ENCODE peak calls at places on chromosomes 2 and 18, in six cellular contexts. E is HCT116, B is K562, Z is GM12878, T is HepG2, N is SK-N-SH. P is an unnamed sample.

GRCh38 chr2:113158884-113159553 is 14.8 kb upstream of the PSD4 start:
- DNase-seq in T (no peak), N (no peak), Z (no peak), B (no peak), E (no peak), P (no peak)

GRCh38 chr2:184599054-184599874 is 935 bp downstream of the ZNF804A start:
- DNase-seq in Z (no peak), T (no peak), N (peak; percentile 22), B (no peak), E (peak; percentile 19), P (no peak)

GRCh38 chr2:158529379-158530110 is 72.8 kb downstream of the PKP4 start:
- DNase-seq in E (no peak), B (no peak), T (no peak), Z (no peak), N (no peak), P (no peak)

GRCh38 chr2:207911215-207911614 is 114.1 kb downstream of the PLEKHM3 start:
- DNase-seq in B (no peak), E (no peak), Z (no peak), T (no peak), N (no peak), P (no peak)

GRCh38 chr2:113173563-113174368 is at the start of gene PSD4:
- DNase-seq in B (peak; percentile 92), N (no peak), E (no peak), T (no peak), Z (peak; percentile 67), P (no peak)

GRCh38 chr18:30886998-30887397 is 155.5 kb downstream of the DSC3 start:
- DNase-seq in N (no peak), E (no peak), T (no peak), Z (no peak), B (no peak), P (no peak)

GRCh38 chr2:121469361-121469760 is 61.3 kb upstream of the RNU4ATAC start:
- DNase-seq in T (no peak), N (no peak), Z (no peak), E (no peak), B (no peak), P (no peak)

GRCh38 chr18:8140841-8141501 is 468.3 kb upstream of the RAB12 start:
- DNase-seq in N (no peak), E (no peak), T (no peak), B (peak; percentile 57), Z (no peak), P (peak; percentile 4)

GRCh38 chr2:213306320-213306942 is 22.2 kb downstream of the SPAG16 start:
- DNase-seq in N (no peak), T (no peak), Z (no peak), B (no peak), E (no peak), P (no peak)

GRCh38 chr2:10159086-10159485 is 36.5 kb downstream of the RRM2 start:
- DNase-seq in E (no peak), T (no peak), N (peak; percentile 23), Z (no peak), B (no peak), P (no peak)

GRCh38 chr2:66364495-66364992 is 70.4 kb upstream of the MEIS1 start:
- DNase-seq in N (no peak), B (no peak), E (no peak), Z (no peak), T (no peak), P (no peak)

GRCh38 chr2:23387221-23387550 is 2.2 kb downstream of the KLHL29 start:
- DNase-seq in N (no peak), E (no peak), T (no peak), Z (no peak), B (no peak), P (no peak)

GRCh38 chr2:24920813-24921441 is 890 bp upstream of the ADCY3 start:
- DNase-seq in Z (no peak), E (no peak), T (peak; percentile 21), B (peak; percentile 58), N (peak; percentile 70), P (peak; percentile 64)

GRCh38 chr2:24917731-24918325 is 2.2 kb downstream of the ADCY3 start:
- DNase-seq in N (no peak), Z (no peak), B (no peak), E (no peak), T (no peak), P (no peak)

GRCh38 chr2:24918326-24919099 is 1.5 kb downstream of the ADCY3 start:
- DNase-seq in Z (no peak), N (no peak), E (no peak), T (no peak), B (no peak), P (no peak)

GRCh38 chr2:24919977-24920812 is at the start of gene ADCY3:
- DNase-seq in Z (no peak), B (peak; percentile 68), E (no peak), T (no peak), N (peak; percentile 94), P (peak; percentile 87)

GRCh38 chr2:24919100-24919976 is 699 bp downstream of the ADCY3 start:
- DNase-seq in B (peak; percentile 54), N (peak; percentile 80), T (no peak), E (no peak), Z (no peak), P (peak; percentile 50)
- TF ChIP-seq REST in B (no peak), N (no peak), T (no peak), E (no peak), Z (no peak), P (no peak)

DNA sequence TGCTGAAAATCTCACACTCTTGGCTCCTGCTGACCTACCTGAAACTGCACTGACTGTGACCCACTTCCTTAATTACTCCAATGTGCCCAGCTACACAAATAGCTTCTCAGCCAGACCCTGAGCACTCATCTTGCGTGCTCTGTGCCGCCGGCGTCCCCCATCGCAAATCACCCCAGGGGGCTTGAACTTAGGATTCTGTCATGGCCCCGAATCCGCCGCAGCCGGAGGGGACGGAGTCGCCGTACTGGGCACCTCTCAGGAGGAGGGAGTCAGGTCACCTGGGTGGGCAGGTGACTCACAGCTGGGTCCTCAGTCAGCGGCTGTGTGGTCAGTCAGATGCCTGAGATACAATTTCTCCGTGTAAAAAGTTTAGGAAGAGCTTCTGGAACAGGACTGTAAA is 804.9 kb upstream of the SALL3 start:
- DNase-seq in N (no peak), B (no peak), E (no peak), T (no peak), Z (no peak), P (no peak)
- H3K4me2 ChIP-seq in N (no peak overlapping the region), B (no peak overlapping the region), E (no peak overlapping the region), T (no peak overlapping the region), Z (no peak overlapping the region), P (no peak overlapping the region)

DNA sequence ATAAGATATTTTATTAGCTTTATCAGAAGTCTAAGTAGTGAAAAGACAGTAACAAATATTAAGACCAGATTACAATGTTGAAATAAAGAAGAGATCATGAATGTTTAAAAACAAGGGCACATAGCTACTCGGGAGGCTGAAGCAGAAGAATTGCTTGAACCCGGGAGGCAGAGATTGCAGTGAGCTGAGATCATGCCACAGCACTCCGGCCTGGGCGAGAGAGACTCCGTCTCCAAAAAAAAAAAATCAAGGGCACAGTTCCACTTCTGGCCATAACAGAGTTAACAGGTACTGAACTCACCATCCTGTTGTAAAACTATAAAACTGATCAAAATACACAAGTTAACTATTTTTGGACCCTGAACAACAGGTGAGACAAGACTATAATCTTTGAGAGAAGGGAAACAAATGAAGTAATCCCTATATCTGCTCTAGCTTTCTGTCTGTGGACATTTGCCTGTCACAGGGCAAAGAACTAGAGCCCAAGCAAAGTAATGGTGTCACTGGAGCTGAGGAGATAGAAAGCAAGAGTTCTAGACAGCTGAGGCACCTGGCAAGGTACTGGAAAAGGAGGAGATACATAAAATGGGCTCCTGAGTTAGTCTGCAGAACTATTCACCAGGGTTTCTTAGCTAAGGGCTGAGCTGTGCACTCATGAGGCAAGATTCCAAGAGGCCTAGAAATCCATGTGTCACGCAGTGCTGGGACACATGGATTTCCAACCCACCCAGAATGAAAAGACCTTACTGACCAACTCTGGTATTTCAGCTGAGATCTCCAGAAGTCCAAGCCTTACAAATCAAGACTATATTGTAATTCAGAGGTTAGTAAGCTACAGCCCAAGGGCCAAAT is 15.2 kb downstream of the MMADHC start:
- DNase-seq in T (no peak), N (no peak), Z (no peak), B (no peak), E (no peak), P (no peak)
- H3K79me2 ChIP-seq in T (no peaks in the 10 kb centered on the region), N (peaks cover 27% of the 10 kb centered on the region), Z (no peaks in the 10 kb centered on the region), B (peaks cover 3% of the 10 kb centered on the region), E (peaks cover 47% of the 10 kb centered on the region), P (no peaks in the 10 kb centered on the region)

GRCh38 chr2:70380621-70381020 is 78.8 kb upstream of the FAM136A start:
- DNase-seq in B (no peak), T (no peak), Z (no peak), N (no peak), E (no peak), P (no peak)
- TF ChIP-seq REST in B (no peak), T (no peak), Z (no peak), N (no peak), E (no peak), P (no peak)

DNA sequence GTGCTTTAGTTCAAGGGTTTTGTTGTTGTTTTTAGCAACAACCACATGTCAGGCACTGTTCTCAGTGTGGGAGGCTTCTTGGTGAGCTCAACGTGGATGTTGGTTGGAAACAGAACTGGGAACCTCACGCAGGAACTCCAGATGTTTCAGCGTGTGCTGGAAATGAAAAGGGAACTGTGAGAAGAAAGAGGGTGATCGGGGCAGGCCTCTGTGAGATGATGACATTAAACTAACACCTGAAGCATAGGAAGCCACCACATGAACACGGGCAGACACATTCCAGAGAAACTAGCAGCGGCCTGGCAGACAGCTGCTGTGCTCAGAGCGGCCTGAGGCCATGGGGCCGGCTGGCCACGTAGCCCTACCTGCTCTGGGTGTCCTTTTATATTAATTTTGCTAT is 66.4 kb downstream of the COA5 start:
- DNase-seq in Z (no peak), E (no peak), N (peak; percentile 48), B (no peak), T (no peak), P (no peak)
- H3K4me2 ChIP-seq in Z (peak overlapping the region; percentile 17), E (no peak overlapping the region), N (no peak overlapping the region), B (no peak overlapping the region), T (no peak overlapping the region), P (no peak overlapping the region)

GRCh38 chr2:233448220-233448559 is 93.9 kb downstream of the DGKD start:
- DNase-seq in Z (no peak), N (no peak), B (peak; percentile 31), T (peak; percentile 27), E (no peak), P (peak; percentile 62)
- H3K79me2 ChIP-seq in Z (no peaks in the 10 kb centered on the region), N (peaks cover 5% of the 10 kb centered on the region), B (no peaks in the 10 kb centered on the region), T (no peaks in the 10 kb centered on the region), E (peaks cover 16% of the 10 kb centered on the region), P (no peaks in the 10 kb centered on the region)

DNA sequence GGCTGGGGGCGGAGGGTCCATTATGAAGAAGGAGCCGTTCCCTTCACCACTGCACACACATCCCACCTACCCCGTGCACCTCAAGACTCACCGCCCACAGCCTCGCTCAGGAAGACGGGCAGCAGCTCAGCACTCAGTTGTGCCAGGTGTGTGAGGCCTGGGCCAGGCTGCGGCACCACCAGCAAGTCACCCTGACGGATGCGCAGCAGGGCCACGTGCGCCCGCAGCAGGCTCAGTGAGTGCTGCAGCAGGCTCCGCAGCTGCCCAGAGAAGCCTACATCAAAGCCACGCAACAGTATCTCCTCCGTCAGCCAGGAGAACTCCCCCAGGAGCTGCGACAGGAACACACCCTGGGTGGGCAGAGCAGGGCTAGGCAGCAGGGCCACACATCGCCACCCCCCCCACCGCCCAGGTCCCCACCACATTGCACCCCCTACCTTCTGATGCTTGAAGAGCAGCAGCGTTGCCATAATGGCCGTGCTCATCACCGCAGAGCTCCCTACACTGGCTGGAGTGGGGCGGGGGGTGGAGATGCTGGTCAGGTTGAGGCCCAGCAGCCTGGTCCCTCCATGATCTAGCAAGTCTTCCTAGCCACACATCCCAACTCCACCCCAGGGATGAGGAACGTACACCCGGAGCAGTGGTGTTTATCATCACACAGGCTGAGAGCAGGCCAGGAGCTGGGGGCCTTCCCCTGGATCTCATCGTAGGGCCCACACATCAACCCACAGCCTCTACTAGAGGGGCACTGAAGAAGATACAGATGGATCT is 10.2 kb downstream of the GPAT2 start:
- DNase-seq in B (no peak), T (no peak), E (no peak), Z (no peak), N (peak; percentile 19), P (peak; percentile 17)
- TF ChIP-seq REST in B (no peak), T (no peak), E (no peak), Z (no peak), N (no peak), P (no peak)